ENCODE peak calls at places on chromosomes 13 and 19, in four cellular contexts. I, V, G and E are unnamed samples.

GRCh38 chr19:8208119-8208709 is 956 bp upstream of the CERS4 start:
- DNase-seq in V (no peak), I (no peak), G (no peak), E (no peak)

GRCh38 chr13:41065098-41065497 is 3.8 kb downstream of the WBP4 start:
- DNase-seq in V (no peak), G (peak; percentile 71), I (no peak), E (peak; percentile 60)

GRCh38 chr19:19502808-19503602 is 12.3 kb downstream of the TSSK6 start:
- DNase-seq in V (no peak), I (no peak), G (no peak), E (no peak)

GRCh38 chr19:50311723-50312635 is 17.2 kb downstream of the KCNC3 start:
- DNase-seq in V (peak; percentile 82), I (no peak), G (no peak), E (no peak)

GRCh38 chr19:45577111-45577905 is 7.3 kb downstream of the OPA3 start:
- DNase-seq in V (no peak), G (peak; percentile 89), I (peak; percentile 40), E (peak; percentile 63)

GRCh38 chr13:49436890-49437289 is 7.0 kb downstream of the CAB39L start:
- DNase-seq in G (peak; percentile 44), I (peak; percentile 71), V (no peak), E (no peak)

GRCh38 chr19:7888145-7888825 is at the start of gene LRRC8E:
- DNase-seq in V (peak; percentile 82), G (peak; percentile 58), I (no peak), E (peak; percentile 44)

GRCh38 chr19:4206818-4207484 is 22.4 kb upstream of the EBI3 start:
- DNase-seq in V (no peak), I (no peak), G (peak; percentile 32), E (no peak)

GRCh38 chr19:35937345-35938281 is 1.4 kb downstream of the LRFN3 start:
- DNase-seq in I (no peak), V (no peak), G (no peak), E (no peak)

GRCh38 chr19:10603873-10604459 is 16.9 kb upstream of the AP1M2 start:
- DNase-seq in V (no peak), G (no peak), I (no peak), E (no peak)

GRCh38 chr19:6402834-6403608 is 10.1 kb upstream of the GTF2F1 start:
- DNase-seq in V (no peak), I (no peak), G (peak; percentile 81), E (no peak)

GRCh38 chr13:76856141-76856571 is 30.0 kb downstream of the KCTD12 start:
- DNase-seq in V (no peak), I (no peak), G (peak; percentile 59), E (peak; percentile 41)

GRCh38 chr13:51849145-51850101 is 4.4 kb upstream of the TMEM272 start:
- DNase-seq in I (peak; percentile 20), G (no peak), V (peak; percentile 73), E (no peak)

GRCh38 chr19:36604656-36605100 is 435 bp upstream of the ZNF382 start:
- DNase-seq in V (no peak), G (peak; percentile 47), I (peak; percentile 20), E (peak; percentile 14)